ENCODE peak calls at places on chromosomes 13 and 19, in four cellular contexts. V is neuronal stem cell, U is neural progenitor cell, W is PC-9. N is an unnamed sample.

GRCh38 chr19:42601811-42602443 is 7.2 kb upstream of the CEACAM8 start:
- DNase-seq in W (no peak), V (no peak), U (peak), N (no peak)

GRCh38 chr13:23934481-23934880 is 37.2 kb upstream of the C1QTNF9B start:
- DNase-seq in W (no peak), V (no peak), U (no peak), N (no peak)

GRCh38 chr13:51539887-51540286 is 44.4 kb upstream of the WDFY2 start:
- DNase-seq in V (no peak), U (no peak), W (no peak), N (no peak)

GRCh38 chr19:23093832-23094231 is 23.0 kb upstream of the ZNF730 start:
- DNase-seq in U (no peak), V (no peak), W (no peak), N (no peak)

GRCh38 chr19:14375055-14375581 is 6.1 kb upstream of the ADGRE5 start:
- DNase-seq in U (no peak), V (no peak), W (no peak), N (no peak)

GRCh38 chr13:27168086-27168485 is 3.5 kb downstream of the USP12 start:
- DNase-seq in U (no peak), W (no peak), V (no peak), N (peak)

GRCh38 chr13:44058586-44059238 is 179.0 kb downstream of the LACC1 start:
- DNase-seq in U (no peak), W (no peak), V (no peak), N (peak)

GRCh38 chr13:31765441-31765840 is 26.1 kb downstream of the RXFP2 start:
- DNase-seq in U (no peak), V (no peak), W (no peak), N (no peak)

GRCh38 chr13:112647256-112647655 is 42.6 kb upstream of the ATP11A start:
- DNase-seq in V (no peak), W (no peak), U (no peak), N (no peak)

GRCh38 chr13:21231426-21231945 is 55.0 kb downstream of the MRPL57 start:
- DNase-seq in U (no peak), V (no peak), W (no peak), N (no peak)

GRCh38 chr19:16148443-16149045 is 5.1 kb downstream of the HSH2D start:
- DNase-seq in V (no peak), U (no peak), W (no peak), N (no peak)

GRCh38 chr19:31214086-31214485 is 135.2 kb downstream of the TSHZ3 start:
- DNase-seq in U (no peak), W (peak), V (no peak), N (peak)

GRCh38 chr13:32080328-32080744 is 48.8 kb downstream of the FRY start:
- DNase-seq in W (no peak), V (no peak), U (no peak), N (no peak)

GRCh38 chr19:42353341-42354015 is 28.0 kb downstream of the MEGF8 start:
- DNase-seq in V (no peak), U (no peak), W (no peak), N (no peak)

GRCh38 chr19:54207908-54208783 is 7.5 kb downstream of the RPS9 start:
- DNase-seq in V (no peak), W (peak), U (no peak), N (peak)

GRCh38 chr19:29531458-29532025 is 5.7 kb downstream of the VSTM2B start:
- DNase-seq in V (no peak), U (no peak), W (no peak), N (no peak)

GRCh38 chr13:24692541-24692940 is 12.3 kb downstream of the ATP12A start:
- DNase-seq in U (no peak), W (no peak), V (no peak), N (no peak)

GRCh38 chr19:40776364-40776763 is 1.0 kb downstream of the MIA start:
- DNase-seq in V (no peak), U (no peak), W (no peak), N (no peak)

GRCh38 chr13:66879971-66880370 is 350.2 kb downstream of the PCDH9 start:
- DNase-seq in W (no peak), U (no peak), V (no peak), N (no peak)

GRCh38 chr13:51026016-51026415 is 85.1 kb downstream of the C13orf42 start:
- DNase-seq in W (no peak), V (no peak), U (no peak), N (no peak)

GRCh38 chr13:35760678-35761308 is 284.3 kb upstream of the MAB21L1 start:
- DNase-seq in U (no peak), V (no peak), W (no peak), N (no peak)

GRCh38 chr19:55247621-55248099 is 11.2 kb downstream of the PPP6R1 start:
- DNase-seq in V (no peak), W (peak), U (no peak), N (no peak)

DNA sequence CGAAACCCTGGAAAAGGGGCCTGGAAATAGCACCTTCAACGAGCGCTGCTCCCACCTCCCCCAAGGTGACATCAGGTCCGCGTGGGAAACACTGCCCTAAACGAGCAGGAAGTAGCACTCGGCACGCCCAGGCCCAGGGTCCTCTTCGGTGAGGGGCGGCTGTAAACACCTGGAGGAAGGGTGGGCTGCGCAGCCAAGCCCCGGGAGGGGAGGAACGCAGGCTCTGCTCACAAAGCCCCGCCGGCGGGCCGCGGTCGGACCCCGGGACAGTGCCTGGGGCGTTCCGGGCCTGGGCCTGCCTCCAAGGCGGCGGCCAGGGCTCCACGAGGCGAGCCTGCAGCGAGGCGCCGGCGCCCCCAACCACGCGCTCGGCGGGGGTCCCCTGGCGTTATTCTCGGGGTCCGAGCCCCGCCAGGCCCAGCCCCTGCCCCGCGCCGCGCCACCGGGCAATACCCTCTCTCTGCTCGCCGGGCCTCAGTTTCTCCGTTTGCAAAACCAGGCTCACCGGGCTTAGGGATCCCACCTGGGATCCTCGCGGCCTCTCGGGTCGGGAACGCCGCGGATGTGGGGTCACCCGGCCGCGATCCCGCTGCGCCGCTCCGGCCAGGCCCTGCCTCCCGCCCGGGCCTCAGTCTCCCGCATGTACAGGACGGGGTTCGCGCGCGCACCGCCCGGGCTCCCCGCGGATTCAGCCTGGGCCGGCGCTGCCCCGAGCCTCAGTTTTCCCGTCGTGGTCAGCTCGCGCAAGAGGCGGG is 630 bp downstream of the RNF126 start:
- DNase-seq in V (no peak), U (peak), W (peak), N (peak)
- H2AFZ ChIP-seq in V (peak), U (no peak), W (no peak), N (peak)

GRCh38 chr19:35304036-35304435 is 12.1 kb downstream of the MAG start:
- DNase-seq in V (no peak), W (no peak), U (no peak), N (no peak)
- H3K4me3 ChIP-seq in V (no peak), W (no peak), U (no peak), N (no peak)

DNA sequence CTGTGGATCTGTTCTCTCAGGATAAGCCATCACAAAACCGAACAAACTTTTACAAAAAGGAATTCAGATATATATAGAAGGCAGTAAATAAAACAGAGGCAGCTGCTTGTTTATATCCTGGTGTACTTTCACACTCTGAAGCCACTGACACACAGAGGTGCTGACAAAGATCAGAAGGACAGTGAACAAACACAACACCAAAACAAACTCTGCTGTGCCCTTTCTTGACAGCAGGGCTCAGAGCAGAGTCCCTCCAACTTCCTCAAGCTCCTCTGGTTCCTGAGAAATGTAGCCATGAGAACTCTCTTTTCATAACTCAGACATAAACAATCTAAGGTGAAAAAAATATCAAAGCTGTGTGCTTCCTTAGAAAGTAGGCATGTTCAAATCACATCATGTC is 1052.8 kb upstream of the SPRY2 start:
- DNase-seq in V (no peak), W (no peak), U (peak), N (no peak)
- H2AFZ ChIP-seq in V (peak), W (no peak), U (peak), N (no peak)

DNA sequence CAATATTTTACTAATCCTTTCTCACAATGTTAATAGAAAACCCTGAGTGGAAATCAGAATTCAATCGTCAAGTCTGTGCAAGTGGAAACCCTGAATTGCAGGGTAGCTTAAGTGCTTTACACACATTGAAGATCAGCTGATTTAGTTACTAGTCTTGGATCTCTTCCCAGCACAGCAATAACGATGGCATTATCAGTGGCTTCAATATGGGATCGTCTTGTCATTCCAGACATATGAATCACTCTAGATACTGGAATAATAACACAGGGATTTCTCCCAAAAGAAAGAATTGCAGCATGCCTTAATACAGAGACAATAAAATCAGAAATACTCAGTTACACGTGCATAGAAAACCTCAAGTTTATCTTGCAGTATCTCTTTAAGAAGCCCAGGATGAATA is 12.6 kb upstream of the METTL21C start:
- DNase-seq in V (no peak), W (peak), U (no peak), N (peak)
- H3K4me3 ChIP-seq in V (no peak), W (no peak), U (no peak), N (no peak)

GRCh38 chr19:21587117-21587461 is 81.7 kb downstream of the ZNF429 start:
- DNase-seq in W (no peak), V (no peak), U (no peak), N (no peak)
- H2AFZ ChIP-seq in W (peak), V (peak), U (peak), N (no peak)

GRCh38 chr19:47049307-47049700 is 880 bp upstream of the TMEM160 start:
- DNase-seq in V (no peak), U (peak), W (peak), N (no peak)
- H3K4me3 ChIP-seq in V (no peak), U (peak), W (peak), N (no peak)

DNA sequence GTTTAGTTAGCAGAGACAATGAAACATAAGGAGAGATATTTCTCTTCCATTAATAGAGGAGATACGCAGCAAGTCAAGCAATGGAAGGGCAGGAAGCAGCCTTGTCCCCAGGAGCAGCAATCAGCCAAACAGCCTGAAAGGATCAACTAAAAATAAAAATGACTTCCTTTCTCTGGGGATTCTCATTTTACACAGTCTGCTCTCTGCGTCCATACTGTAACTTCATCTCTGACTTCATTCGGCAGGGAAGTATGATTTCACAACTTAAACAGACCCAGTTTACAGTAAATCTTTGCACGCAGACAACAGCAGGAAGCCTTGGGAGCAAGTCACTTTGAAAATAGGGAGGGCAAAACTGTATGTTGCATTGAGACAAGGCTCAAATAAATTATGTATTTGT is 826.7 kb downstream of the DIAPH3 start:
- DNase-seq in V (no peak), W (no peak), U (no peak), N (peak)
- H2AFZ ChIP-seq in V (peak), W (no peak), U (peak), N (peak)

DNA sequence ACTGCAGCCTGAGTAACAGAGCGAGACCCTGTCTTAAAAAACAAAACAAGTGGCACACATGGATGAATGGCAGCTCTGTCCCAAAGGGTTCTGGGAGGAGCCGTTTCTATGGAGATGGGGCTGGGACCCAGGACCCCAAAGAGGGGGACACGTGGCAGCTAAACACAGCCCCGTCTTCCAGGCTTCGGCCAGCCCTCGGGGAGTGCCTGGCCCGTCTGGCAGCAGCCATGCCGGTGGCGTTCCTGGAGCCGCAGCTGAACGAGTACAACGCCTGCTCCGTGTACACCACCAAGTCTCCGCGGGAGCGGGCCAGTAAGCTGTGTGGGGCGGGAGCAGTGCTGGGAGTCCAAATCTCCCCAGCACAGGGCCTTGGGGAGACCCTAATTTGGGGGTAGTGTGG is 82.4 kb downstream of the RYR1 start:
- DNase-seq in V (no peak), U (no peak), W (no peak), N (no peak)
- H3K4me3 ChIP-seq in V (no peak), U (no peak), W (no peak), N (no peak)

N was measured in endothelial cell of umbilical vein.